ENCODE peak calls at places on chromosomes 13 and 19, in eight cellular contexts. B is LHCN-M2; H is M059J; O is stimulated activated CD8-positive, alpha-beta memory T cell treated with anti-CD3 and anti-CD28 coated beads, Interleukin-4, amount 100 ng/mL, for 48 hours; Q is EH; D is stimulated activated CD4-positive, alpha-beta T cell treated with anti-CD3 and anti-CD28 coated beads, Interleukin-15, amount 100 ng/mL, for 1 hour; C is chondrocyte; Y is DMS 273 treated with DMSO at 0.1 percent for 48 hours. L is an unnamed sample.

GRCh38 chr19:57992841-57993240 is 9.8 kb downstream of the ZNF606 start:
- DNase-seq in B (no peak), H (no peak), O (no peak), Q (no peak), D (no peak), C (no peak), Y (no peak), L (no peak)

GRCh38 chr13:93987458-93987857 is 492.0 kb downstream of the DCT start:
- DNase-seq in B (no peak), H (no peak), O (no peak), Q (no peak), D (no peak), C (no peak), Y (no peak), L (no peak)

GRCh38 chr13:59734393-59734792 is 429.3 kb downstream of the DIAPH3 start:
- DNase-seq in B (no peak), H (no peak), O (no peak), Q (no peak), D (no peak), C (no peak), Y (no peak), L (no peak)

GRCh38 chr13:71962126-71962525 is 95.1 kb upstream of the DACH1 start:
- DNase-seq in B (no peak), H (no peak), O (no peak), Q (no peak), D (no peak), C (no peak), Y (no peak), L (no peak)

GRCh38 chr19:18972851-18973250 is 31.8 kb upstream of the HOMER3 start:
- DNase-seq in B (no peak), H (no peak), O (no peak), Q (no peak), D (no peak), C (no peak), Y (no peak), L (no peak)

GRCh38 chr13:107210216-107211010 is 642.5 kb upstream of the ARGLU1 start:
- DNase-seq in B (peak; percentile 21), H (no peak), O (no peak), Q (peak; percentile 1), D (no peak), C (no peak), Y (no peak), L (no peak)

GRCh38 chr19:11339254-11340098 is at the start of gene RAB3D:
- DNase-seq in B (peak; percentile 74), H (peak; percentile 62), O (peak; percentile 92), Q (peak; percentile 90), D (peak; percentile 52), C (no peak), Y (peak; percentile 73), L (peak; percentile 98)

GRCh38 chr13:94267581-94267980 is 211.9 kb downstream of the DCT start:
- DNase-seq in B (peak; percentile 43), H (no peak), O (no peak), Q (no peak), D (no peak), C (no peak), Y (no peak), L (no peak)

GRCh38 chr19:28929026-28929425 is 283.9 kb downstream of the UQCRFS1 start:
- DNase-seq in B (no peak), H (no peak), O (no peak), Q (peak; percentile 77), D (no peak), C (no peak), Y (no peak), L (no peak)

GRCh38 chr13:30898070-30898469 is 8.0 kb upstream of the MEDAG start:
- DNase-seq in B (no peak), H (no peak), O (no peak), Q (no peak), D (no peak), C (no peak), Y (no peak), L (no peak)

GRCh38 chr13:22757530-22758120 is 423.2 kb upstream of the SGCG start:
- DNase-seq in B (peak; percentile 31), H (peak; percentile 0), O (no peak), Q (no peak), D (no peak), C (no peak), Y (no peak), L (no peak)

GRCh38 chr19:49542446-49542845 is 14.6 kb downstream of the RCN3 start:
- DNase-seq in B (no peak), H (no peak), O (no peak), Q (no peak), D (no peak), C (no peak), Y (no peak), L (no peak)

GRCh38 chr19:47020132-47020805 is 632 bp downstream of the NPAS1 start:
- DNase-seq in B (no peak), H (no peak), O (no peak), Q (peak; percentile 22), D (no peak), C (no peak), Y (no peak), L (no peak)

GRCh38 chr19:29547361-29547960 is 21.7 kb downstream of the VSTM2B start:
- DNase-seq in B (no peak), H (no peak), O (no peak), Q (no peak), D (no peak), C (peak; percentile 49), Y (no peak), L (peak; percentile 30)

GRCh38 chr13:94192576-94192975 is 286.9 kb downstream of the DCT start:
- DNase-seq in B (peak; percentile 45), H (peak; percentile 3), O (peak; percentile 35), Q (peak; percentile 27), D (no peak), C (no peak), Y (no peak), L (no peak)

GRCh38 chr19:41753936-41754529 is 1.3 kb upstream of the CEACAM6 start:
- DNase-seq in B (peak; percentile 17), H (peak; percentile 30), O (peak; percentile 83), Q (peak; percentile 45), D (peak; percentile 31), C (no peak), Y (peak; percentile 10), L (no peak)

GRCh38 chr13:101465877-101466276 is 13.4 kb downstream of the ITGBL1 start:
- DNase-seq in B (peak; percentile 51), H (peak; percentile 58), O (no peak), Q (peak; percentile 60), D (no peak), C (no peak), Y (no peak), L (no peak)

GRCh38 chr13:51805313-51805712 is 1.4 kb upstream of the DHRS12 start:
- DNase-seq in B (no peak), H (no peak), O (no peak), Q (no peak), D (no peak), C (no peak), Y (no peak), L (no peak)

GRCh38 chr13:35139591-35139990 is 197.5 kb downstream of the NBEA start:
- DNase-seq in B (peak; percentile 43), H (peak; percentile 55), O (no peak), Q (peak; percentile 49), D (no peak), C (no peak), Y (no peak), L (no peak)

GRCh38 chr19:36030264-36031148 is 2.2 kb downstream of the CLIP3 start:
- DNase-seq in B (peak; percentile 38), H (peak; percentile 33), O (no peak), Q (peak; percentile 54), D (no peak), C (no peak), Y (peak; percentile 54), L (no peak)

GRCh38 chr19:18219911-18220631 is 6.2 kb downstream of the PDE4C start:
- DNase-seq in B (no peak), H (peak; percentile 39), O (no peak), Q (no peak), D (no peak), C (no peak), Y (no peak), L (no peak)

GRCh38 chr19:33535176-33535575 is 13.6 kb upstream of the PEPD start:
- DNase-seq in B (no peak), H (peak; percentile 51), O (no peak), Q (no peak), D (no peak), C (no peak), Y (no peak), L (no peak)

GRCh38 chr19:49210108-49210900 is 52.7 kb downstream of the TRPM4 start:
- DNase-seq in B (no peak), H (no peak), O (peak; percentile 77), Q (peak; percentile 24), D (no peak), C (no peak), Y (no peak), L (peak; percentile 74)

GRCh38 chr19:48258350-48258749 is 2.6 kb upstream of the CARD8 start:
- DNase-seq in B (no peak), H (no peak), O (peak; percentile 44), Q (peak; percentile 34), D (no peak), C (no peak), Y (no peak), L (no peak)

L was measured in kidney.